ENCODE peak calls at places on chromosomes 1 and 21, in six cellular contexts. R, W, D, I, L and C are unnamed samples.

GRCh38 chr21:34037009-34037408 is 36.4 kb upstream of the MRPS6 start:
- DNase-seq in R (no peak), W (no peak), D (no peak), I (no peak), L (no peak), C (no peak)

GRCh38 chr1:41046347-41046775 is 24.8 kb upstream of the SLFNL1 start:
- DNase-seq in R (no peak), W (no peak), D (no peak), I (no peak), L (no peak), C (no peak)

GRCh38 chr1:43199093-43199726 is 27.1 kb downstream of the CFAP57 start:
- DNase-seq in R (no peak), W (no peak), D (peak; percentile 89), I (no peak), L (no peak), C (no peak)

GRCh38 chr1:157315544-157315943 is 177.3 kb upstream of the ETV3 start:
- DNase-seq in R (no peak), W (no peak), D (peak; percentile 2), I (no peak), L (no peak), C (no peak)

GRCh38 chr1:232457607-232458006 is 172.3 kb downstream of the SIPA1L2 start:
- DNase-seq in R (no peak), W (no peak), D (no peak), I (no peak), L (no peak), C (no peak)

GRCh38 chr21:45863267-45863666 is 118.3 kb upstream of the COL6A1 start:
- DNase-seq in R (no peak), W (no peak), D (no peak), I (no peak), L (no peak), C (no peak)

GRCh38 chr1:2339206-2340085 is 51.9 kb downstream of the MORN1 start:
- DNase-seq in R (no peak), W (no peak), D (no peak), I (no peak), L (peak; percentile 14), C (no peak)

GRCh38 chr1:247330548-247331171 is 1.0 kb downstream of the ZNF496 start:
- DNase-seq in R (no peak), W (no peak), D (no peak), I (no peak), L (peak; percentile 37), C (no peak)

GRCh38 chr1:63593303-63593886 is at the start of gene PGM1:
- DNase-seq in R (peak; percentile 69), W (peak; percentile 68), D (peak; percentile 84), I (peak; percentile 87), L (peak; percentile 79), C (peak; percentile 57)

GRCh38 chr1:221706862-221707582 is 34.9 kb downstream of the DUSP10 start:
- DNase-seq in R (no peak), W (no peak), D (no peak), I (no peak), L (no peak), C (no peak)

GRCh38 chr1:5734996-5735395 is 257.2 kb downstream of the NPHP4 start:
- DNase-seq in R (no peak), W (no peak), D (no peak), I (no peak), L (no peak), C (no peak)

GRCh38 chr1:17498214-17498613 is 41.3 kb upstream of the ARHGEF10L start:
- DNase-seq in R (no peak), W (no peak), D (no peak), I (no peak), L (no peak), C (no peak)

GRCh38 chr21:16912075-16912474 is 600.8 kb upstream of the CXADR start:
- DNase-seq in R (peak; percentile 12), W (no peak), D (no peak), I (peak; percentile 18), L (no peak), C (no peak)

GRCh38 chr1:30645807-30646206 is 77.6 kb downstream of the MATN1 start:
- DNase-seq in R (peak; percentile 62), W (no peak), D (no peak), I (peak; percentile 51), L (no peak), C (peak; percentile 84)

GRCh38 chr1:21659099-21659923 is 9.8 kb downstream of the RAP1GAP start:
- DNase-seq in R (peak; percentile 48), W (peak; percentile 38), D (peak; percentile 69), I (peak; percentile 49), L (peak; percentile 82), C (peak; percentile 28)

GRCh38 chr1:241413974-241414373 is 57.0 kb upstream of the RGS7 start:
- DNase-seq in R (no peak), W (no peak), D (no peak), I (no peak), L (no peak), C (no peak)

GRCh38 chr1:147502760-147503159 is 38.5 kb upstream of the BCL9 start:
- DNase-seq in R (no peak), W (no peak), D (no peak), I (no peak), L (no peak), C (no peak)

GRCh38 chr21:36203603-36203889 is 46.9 kb downstream of the DOP1B start:
- DNase-seq in R (peak; percentile 85), W (no peak), D (no peak), I (peak; percentile 92), L (no peak), C (peak; percentile 84)

GRCh38 chr21:37606549-37606948 is 240.0 kb downstream of the DYRK1A start:
- DNase-seq in R (no peak), W (no peak), D (no peak), I (no peak), L (no peak), C (no peak)

GRCh38 chr1:233614743-233615521 is 1.0 kb downstream of the KCNK1 start:
- DNase-seq in R (no peak), W (no peak), D (no peak), I (no peak), L (no peak), C (no peak)

GRCh38 chr1:2451744-2452582 is 24.1 kb upstream of the PLCH2 start:
- DNase-seq in R (peak; percentile 90), W (no peak), D (no peak), I (peak; percentile 96), L (no peak), C (peak; percentile 96)

GRCh38 chr1:201999625-202000238 is 10.7 kb upstream of the ELF3 start:
- DNase-seq in R (peak; percentile 43), W (no peak), D (peak; percentile 64), I (peak; percentile 48), L (peak; percentile 37), C (peak; percentile 65)

GRCh38 chr21:27419153-27419552 is 452.3 kb upstream of the ADAMTS5 start:
- DNase-seq in R (no peak), W (no peak), D (no peak), I (no peak), L (no peak), C (no peak)

GRCh38 chr1:147167361-147167760 is 4.9 kb downstream of the PRKAB2 start:
- DNase-seq in R (peak; percentile 96), W (no peak), D (no peak), I (peak; percentile 92), L (no peak), C (peak; percentile 98)

GRCh38 chr1:76786232-76786631 is 81.0 kb upstream of the ST6GALNAC5 start:
- DNase-seq in R (no peak), W (no peak), D (no peak), I (no peak), L (no peak), C (no peak)

GRCh38 chr1:244858357-244858756 is 6.0 kb downstream of the HNRNPU start:
- DNase-seq in R (no peak), W (no peak), D (no peak), I (no peak), L (no peak), C (no peak)

GRCh38 chr1:83996621-83997020 is 2.3 kb downstream of the TTLL7 start:
- DNase-seq in R (peak; percentile 34), W (no peak), D (no peak), I (peak; percentile 73), L (no peak), C (peak; percentile 33)

GRCh38 chr21:26826801-26827200 is 18.4 kb downstream of the ADAMTS1 start:
- DNase-seq in R (no peak), W (no peak), D (no peak), I (peak; percentile 39), L (no peak), C (no peak)

GRCh38 chr21:44461438-44462089 is 6.3 kb downstream of the LRRC3 start:
- DNase-seq in R (no peak), W (no peak), D (no peak), I (peak; percentile 13), L (no peak), C (no peak)

GRCh38 chr1:193626695-193627094 is 440.3 kb upstream of the B3GALT2 start:
- DNase-seq in R (no peak), W (no peak), D (no peak), I (no peak), L (no peak), C (no peak)